ENCODE peak calls at places on chromosomes 1 and 21, in four cellular contexts. One of them, this sample, is unnamed. For H3K27me3, the result is how much of the 10 kb centered on the place peaks cover.

GRCh38 chr1:170306948-170307347 is 161.2 kb downstream of the NTMT2 start:
- DNase-seq in NT2/D1: no peak
- DNase-seq in tibial artery: no peak
- DNase-seq in CD4-positive, alpha-beta T cell: no peak
- DNase-seq in this sample: no peak

GRCh38 chr1:58035523-58035922 is 511.0 kb downstream of the OMA1 start:
- DNase-seq in tibial artery: no peak
- DNase-seq in NT2/D1: peak
- DNase-seq in CD4-positive, alpha-beta T cell: no peak
- DNase-seq in this sample: no peak

GRCh38 chr1:151062738-151063371 is 2.7 kb downstream of the MLLT11 start:
- DNase-seq in NT2/D1: no peak
- DNase-seq in CD4-positive, alpha-beta T cell: no peak
- DNase-seq in tibial artery: no peak
- DNase-seq in this sample: no peak

GRCh38 chr21:10627316-10627863 is 106.0 kb downstream of the TPTE start:
- DNase-seq in NT2/D1: no peak
- DNase-seq in tibial artery: no peak
- DNase-seq in CD4-positive, alpha-beta T cell: no peak
- DNase-seq in this sample: no peak

GRCh38 chr21:39105341-39105765 is 77.9 kb downstream of the PSMG1 start:
- DNase-seq in CD4-positive, alpha-beta T cell: no peak
- DNase-seq in tibial artery: no peak
- DNase-seq in NT2/D1: no peak
- DNase-seq in this sample: no peak

GRCh38 chr21:44709426-44710293 is 1.7 kb downstream of the TSPEAR start:
- DNase-seq in NT2/D1: no peak
- DNase-seq in CD4-positive, alpha-beta T cell: no peak
- DNase-seq in tibial artery: no peak
- DNase-seq in this sample: peak

GRCh38 chr1:168121314-168122029 is 15.3 kb downstream of the GPR161 start:
- DNase-seq in CD4-positive, alpha-beta T cell: no peak
- DNase-seq in NT2/D1: no peak
- DNase-seq in tibial artery: peak
- DNase-seq in this sample: peak

GRCh38 chr1:213163278-213163711 is 112.3 kb downstream of the RPS6KC1 start:
- DNase-seq in tibial artery: no peak
- DNase-seq in CD4-positive, alpha-beta T cell: no peak
- DNase-seq in NT2/D1: no peak
- DNase-seq in this sample: no peak

GRCh38 chr1:239951518-239952130 is 140.1 kb upstream of the FMN2 start:
- DNase-seq in tibial artery: peak
- DNase-seq in NT2/D1: peak
- DNase-seq in CD4-positive, alpha-beta T cell: peak
- DNase-seq in this sample: no peak

GRCh38 chr1:240820816-240821215 is 208.9 kb upstream of the GREM2 start:
- DNase-seq in tibial artery: no peak
- DNase-seq in CD4-positive, alpha-beta T cell: no peak
- DNase-seq in NT2/D1: no peak
- DNase-seq in this sample: no peak

GRCh38 chr1:11748294-11749202 is 12.6 kb downstream of the AGTRAP start:
- DNase-seq in tibial artery: no peak
- DNase-seq in CD4-positive, alpha-beta T cell: no peak
- DNase-seq in NT2/D1: no peak
- DNase-seq in this sample: no peak

GRCh38 chr1:182259229-182259872 is 132.2 kb downstream of the GLUL start:
- DNase-seq in tibial artery: peak
- DNase-seq in CD4-positive, alpha-beta T cell: peak
- DNase-seq in NT2/D1: no peak
- DNase-seq in this sample: peak

GRCh38 chr1:10943991-10944730 is 68.3 kb upstream of the TARDBP start:
- DNase-seq in tibial artery: no peak
- DNase-seq in NT2/D1: no peak
- DNase-seq in CD4-positive, alpha-beta T cell: no peak
- DNase-seq in this sample: no peak

GRCh38 chr21:31780944-31781343 is 49.0 kb upstream of the SCAF4 start:
- DNase-seq in NT2/D1: no peak
- DNase-seq in tibial artery: no peak
- DNase-seq in CD4-positive, alpha-beta T cell: no peak
- DNase-seq in this sample: no peak

GRCh38 chr1:214117780-214118179 is 130.0 kb downstream of the PROX1 start:
- DNase-seq in NT2/D1: no peak
- DNase-seq in CD4-positive, alpha-beta T cell: no peak
- DNase-seq in tibial artery: no peak
- DNase-seq in this sample: no peak

GRCh38 chr1:30916296-30916695 is 7.7 kb upstream of the SDC3 start:
- DNase-seq in NT2/D1: no peak
- DNase-seq in tibial artery: no peak
- DNase-seq in CD4-positive, alpha-beta T cell: no peak
- DNase-seq in this sample: peak

GRCh38 chr1:93878501-93878888 is 511 bp downstream of the DNTTIP2 start:
- DNase-seq in tibial artery: no peak
- DNase-seq in CD4-positive, alpha-beta T cell: peak
- DNase-seq in NT2/D1: no peak
- DNase-seq in this sample: peak

GRCh38 chr1:55524013-55524412 is 308.8 kb upstream of the USP24 start:
- DNase-seq in NT2/D1: no peak
- DNase-seq in CD4-positive, alpha-beta T cell: no peak
- DNase-seq in tibial artery: no peak
- DNase-seq in this sample: no peak

GRCh38 chr1:244835276-244836134 is at the start of gene COX20:
- DNase-seq in tibial artery: peak
- DNase-seq in NT2/D1: peak
- DNase-seq in CD4-positive, alpha-beta T cell: peak
- DNase-seq in this sample: peak

GRCh38 chr1:205396972-205397616 is 24.8 kb downstream of the LEMD1 start:
- DNase-seq in CD4-positive, alpha-beta T cell: no peak
- DNase-seq in NT2/D1: peak
- DNase-seq in tibial artery: no peak
- DNase-seq in this sample: no peak

GRCh38 chr1:109931189-109931672 is 20.6 kb downstream of the CSF1 start:
- DNase-seq in CD4-positive, alpha-beta T cell: no peak
- DNase-seq in tibial artery: peak
- DNase-seq in NT2/D1: peak
- DNase-seq in this sample: peak

GRCh38 chr1:202622388-202622787 is 87.9 kb downstream of the SYT2 start:
- DNase-seq in tibial artery: peak
- DNase-seq in CD4-positive, alpha-beta T cell: no peak
- DNase-seq in NT2/D1: no peak
- DNase-seq in this sample: no peak

GRCh38 chr1:165645654-165646366 is 14.8 kb downstream of the MGST3 start:
- DNase-seq in CD4-positive, alpha-beta T cell: peak
- DNase-seq in tibial artery: no peak
- DNase-seq in NT2/D1: no peak
- DNase-seq in this sample: no peak

GRCh38 chr1:77958850-77959249 is 20.0 kb downstream of the FUBP1 start:
- DNase-seq in CD4-positive, alpha-beta T cell: no peak
- DNase-seq in NT2/D1: no peak
- DNase-seq in tibial artery: no peak
- DNase-seq in this sample: no peak

GRCh38 chr1:100927276-100927675 is 31.4 kb downstream of the SLC30A7 start:
- DNase-seq in NT2/D1: no peak
- DNase-seq in tibial artery: no peak
- DNase-seq in CD4-positive, alpha-beta T cell: peak
- DNase-seq in this sample: no peak

GRCh38 chr1:42784946-42785693 is at the start of gene TMEM269:
- DNase-seq in tibial artery: no peak
- DNase-seq in CD4-positive, alpha-beta T cell: peak
- DNase-seq in NT2/D1: no peak
- DNase-seq in this sample: no peak

GRCh38 chr1:12601690-12602632 is 16.0 kb downstream of the DHRS3 start:
- DNase-seq in CD4-positive, alpha-beta T cell: no peak
- DNase-seq in tibial artery: peak
- DNase-seq in NT2/D1: no peak
- DNase-seq in this sample: no peak

GRCh38 chr1:232250838-232251237 is 379.1 kb downstream of the SIPA1L2 start:
- DNase-seq in tibial artery: no peak
- DNase-seq in CD4-positive, alpha-beta T cell: no peak
- DNase-seq in NT2/D1: no peak
- DNase-seq in this sample: no peak
- H3K27me3 ChIP-seq in tibial artery: under half
- H3K27me3 ChIP-seq in CD4-positive, alpha-beta T cell: under half
- H3K27me3 ChIP-seq in NT2/D1: under half
- H3K27me3 ChIP-seq in this sample: under half

DNA sequence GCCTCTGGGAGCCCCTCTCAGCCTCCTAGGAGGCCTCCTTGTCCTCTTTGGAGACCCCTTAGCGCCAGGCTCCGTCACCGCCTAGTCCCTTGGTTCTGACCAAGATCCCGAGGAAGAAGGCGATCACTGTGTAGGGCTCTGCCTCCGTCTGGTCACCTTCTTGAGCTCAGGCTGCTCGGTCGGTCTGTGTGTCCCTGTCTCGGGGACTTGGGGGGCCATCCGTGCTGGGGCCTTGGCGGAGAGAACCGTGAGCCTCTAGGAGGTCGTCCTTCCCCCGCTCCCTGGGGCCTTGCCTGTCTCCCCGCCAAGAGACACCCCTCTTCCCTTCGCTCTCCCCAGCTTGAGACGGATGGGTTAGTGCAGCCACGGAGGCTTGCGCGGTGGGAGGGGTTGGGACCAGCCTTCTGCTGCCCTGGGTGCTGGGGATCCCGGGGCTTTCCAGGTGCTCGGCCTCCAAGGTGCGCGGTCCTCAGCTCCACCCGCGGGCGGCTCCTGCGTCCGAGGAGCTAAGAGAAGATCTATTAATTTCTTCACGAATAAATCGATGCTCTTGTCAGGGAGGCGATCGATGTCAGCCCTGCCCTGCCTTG is 701 bp upstream of the INSRR start:
- DNase-seq in tibial artery: no peak
- DNase-seq in CD4-positive, alpha-beta T cell: no peak
- DNase-seq in NT2/D1: no peak
- DNase-seq in this sample: no peak
- H3K27me3 ChIP-seq in tibial artery: half or more
- H3K27me3 ChIP-seq in CD4-positive, alpha-beta T cell: half or more
- H3K27me3 ChIP-seq in NT2/D1: half or more
- H3K27me3 ChIP-seq in this sample: half or more

GRCh38 chr1:47507140-47507539 is 69.3 kb downstream of the FOXD2 start:
- DNase-seq in CD4-positive, alpha-beta T cell: no peak
- DNase-seq in tibial artery: no peak
- DNase-seq in NT2/D1: no peak
- DNase-seq in this sample: no peak

GRCh38 chr1:47502746-47503370 is 65.0 kb downstream of the FOXD2 start:
- DNase-seq in CD4-positive, alpha-beta T cell: no peak
- DNase-seq in tibial artery: no peak
- DNase-seq in NT2/D1: no peak
- DNase-seq in this sample: no peak

GRCh38 chr1:47507921-47508894 is 70.4 kb downstream of the FOXD2 start:
- DNase-seq in tibial artery: peak
- DNase-seq in CD4-positive, alpha-beta T cell: no peak
- DNase-seq in NT2/D1: no peak
- DNase-seq in this sample: peak

GRCh38 chr1:47506053-47506452 is 68.2 kb downstream of the FOXD2 start:
- DNase-seq in CD4-positive, alpha-beta T cell: no peak
- DNase-seq in tibial artery: no peak
- DNase-seq in NT2/D1: no peak
- DNase-seq in this sample: no peak

DNA sequence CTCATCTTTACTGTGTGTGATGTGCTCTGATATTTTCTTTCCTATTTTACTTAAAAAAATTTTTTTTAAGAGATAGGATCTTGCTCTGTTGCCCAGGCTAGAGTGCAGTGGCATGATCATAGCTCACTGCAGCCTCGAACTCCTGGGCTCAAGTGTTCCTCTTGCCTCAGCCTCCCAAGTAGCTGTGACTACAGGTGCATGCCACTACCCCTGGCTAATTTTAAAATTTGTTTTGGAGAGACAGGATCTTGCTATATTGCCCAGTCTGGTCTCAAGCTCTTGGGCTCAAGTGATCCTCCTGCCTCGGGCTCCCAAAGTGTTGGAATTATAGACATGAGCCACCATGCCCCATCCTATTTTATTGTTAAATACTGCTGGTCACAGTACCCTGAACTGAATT is 67.4 kb downstream of the FOXD2 start:
- DNase-seq in NT2/D1: no peak
- DNase-seq in CD4-positive, alpha-beta T cell: no peak
- DNase-seq in tibial artery: no peak
- DNase-seq in this sample: no peak
- H3K27me3 ChIP-seq in NT2/D1: under half
- H3K27me3 ChIP-seq in CD4-positive, alpha-beta T cell: half or more
- H3K27me3 ChIP-seq in tibial artery: under half
- H3K27me3 ChIP-seq in this sample: under half

DNA sequence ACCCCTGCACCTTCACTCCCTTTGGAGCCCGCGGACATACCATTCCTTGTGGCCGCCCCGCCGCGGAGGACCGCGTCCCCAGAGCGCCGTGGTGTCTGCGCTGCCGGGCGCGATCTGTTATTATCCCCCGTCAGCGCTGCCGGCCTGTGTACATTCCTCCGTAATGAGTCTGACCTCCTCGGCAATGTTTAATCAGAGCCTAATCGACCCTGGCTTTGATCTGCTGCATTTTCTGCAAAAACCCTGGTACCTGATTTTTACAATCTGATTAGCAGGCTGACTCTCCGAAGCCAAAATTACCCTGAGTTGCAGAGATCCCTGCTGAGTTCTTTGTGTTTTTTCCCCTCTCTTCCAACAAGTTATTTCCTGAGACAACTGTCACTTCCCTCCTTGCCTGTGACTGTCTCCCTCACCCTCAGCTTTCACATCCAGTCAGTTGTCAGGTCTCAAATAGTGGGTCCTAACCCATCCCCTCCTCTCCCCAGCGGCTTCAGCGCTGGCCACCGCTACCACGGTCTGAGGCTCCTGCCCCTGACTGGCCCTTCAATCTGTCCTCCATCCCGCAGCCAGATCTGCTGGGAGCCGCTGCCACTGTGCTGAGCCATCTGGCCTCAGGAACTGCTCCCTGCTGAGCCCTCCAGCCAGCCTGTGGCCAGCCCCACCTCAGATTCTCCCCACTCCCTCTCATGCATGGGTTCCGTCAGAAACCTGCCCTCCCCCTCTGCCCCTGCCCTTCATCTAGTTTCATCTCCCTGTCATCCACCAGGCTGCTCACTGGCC is 53.5 kb downstream of the GLIS1 start:
- DNase-seq in CD4-positive, alpha-beta T cell: no peak
- DNase-seq in tibial artery: no peak
- DNase-seq in NT2/D1: no peak
- DNase-seq in this sample: no peak
- H3K27me3 ChIP-seq in CD4-positive, alpha-beta T cell: under half
- H3K27me3 ChIP-seq in tibial artery: half or more
- H3K27me3 ChIP-seq in NT2/D1: under half
- H3K27me3 ChIP-seq in this sample: under half

DNA sequence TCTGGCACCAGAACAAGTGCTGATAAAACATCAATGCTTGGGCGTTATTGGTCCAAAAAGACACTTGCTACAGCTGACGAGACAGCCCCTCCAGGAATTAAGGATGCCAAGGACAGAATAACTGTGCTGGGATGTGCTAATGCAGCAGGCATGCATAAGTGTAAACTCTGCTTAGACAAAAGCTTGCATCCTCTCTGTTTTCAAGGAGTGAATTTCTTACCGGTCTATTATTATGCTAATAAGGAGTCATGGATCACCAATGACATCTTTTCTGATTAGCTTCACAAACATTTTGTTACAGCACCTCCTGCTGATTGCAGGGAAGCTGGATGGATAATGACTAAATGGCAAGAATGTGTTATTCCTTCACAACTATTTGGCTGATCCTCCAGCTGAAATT is 402.0 kb downstream of the LTN1 start:
- DNase-seq in NT2/D1: peak
- DNase-seq in tibial artery: no peak
- DNase-seq in CD4-positive, alpha-beta T cell: no peak
- DNase-seq in this sample: no peak
- H3K27me3 ChIP-seq in NT2/D1: under half
- H3K27me3 ChIP-seq in tibial artery: under half
- H3K27me3 ChIP-seq in CD4-positive, alpha-beta T cell: under half
- H3K27me3 ChIP-seq in this sample: under half

GRCh38 chr1:248756151-248756550 is 592 bp upstream of the LYPD8 start:
- DNase-seq in tibial artery: no peak
- DNase-seq in CD4-positive, alpha-beta T cell: no peak
- DNase-seq in NT2/D1: no peak
- DNase-seq in this sample: no peak
- H3K27me3 ChIP-seq in tibial artery: under half
- H3K27me3 ChIP-seq in CD4-positive, alpha-beta T cell: under half
- H3K27me3 ChIP-seq in NT2/D1: under half
- H3K27me3 ChIP-seq in this sample: under half

This sample was measured in upper lobe of right lung.